ENCODE peak calls at places on chromosomes 5 and 9, in seven cellular contexts. F, D, H, G, J, M and Q are unnamed samples.

GRCh38 chr9:4970970-4971641 is 14.0 kb upstream of the JAK2 start:
- DNase-seq in G (no peak), F (peak; percentile 45), J (no peak), M (no peak), D (no peak), H (peak; percentile 63), Q (no peak)

GRCh38 chr5:56447232-56447631 is 214.1 kb upstream of the ANKRD55 start:
- DNase-seq in H (no peak), D (no peak), G (no peak), J (no peak), F (no peak), M (no peak), Q (no peak)

GRCh38 chr9:115106001-115106400 is 12.0 kb downstream of the TNC start:
- DNase-seq in G (no peak), M (no peak), H (no peak), J (no peak), F (no peak), D (no peak), Q (no peak)

GRCh38 chr5:97118623-97119022 is 23.8 kb downstream of the LIX1 start:
- DNase-seq in F (no peak), H (no peak), G (no peak), J (no peak), D (no peak), M (no peak), Q (no peak)

GRCh38 chr5:66554211-66554610 is 42.0 kb upstream of the MAST4 start:
- DNase-seq in F (no peak), J (no peak), G (no peak), D (no peak), M (no peak), H (peak; percentile 4), Q (no peak)

GRCh38 chr9:129640871-129641750 is 840 bp downstream of the ASB6 start:
- DNase-seq in D (no peak), F (no peak), M (no peak), G (no peak), H (no peak), J (peak; percentile 54), Q (no peak)

GRCh38 chr9:127629468-127630081 is 17.5 kb downstream of the STXBP1 start:
- DNase-seq in F (no peak), M (no peak), H (no peak), J (no peak), G (no peak), D (no peak), Q (no peak)

GRCh38 chr5:52725781-52726180 is 61.9 kb upstream of the ITGA1 start:
- DNase-seq in G (no peak), D (no peak), M (peak; percentile 26), F (no peak), J (no peak), H (no peak), Q (no peak)

GRCh38 chr5:154334406-154335041 is 111.3 kb upstream of the SAP30L start:
- DNase-seq in J (no peak), F (no peak), D (no peak), G (no peak), M (no peak), H (no peak), Q (no peak)

GRCh38 chr9:34362614-34363013 is 14.1 kb downstream of the MYORG start:
- DNase-seq in F (no peak), G (no peak), H (no peak), J (no peak), M (no peak), D (no peak), Q (no peak)

GRCh38 chr5:140172473-140172872 is 2.5 kb upstream of the CYSTM1 start:
- DNase-seq in J (no peak), D (no peak), F (no peak), M (no peak), G (no peak), H (no peak), Q (no peak)

GRCh38 chr9:70470050-70471015 is 55.9 kb upstream of the KLF9 start:
- DNase-seq in G (no peak), F (no peak), M (peak; percentile 40), J (peak; percentile 5), D (no peak), H (no peak), Q (no peak)

GRCh38 chr9:123611228-123611627 is 255.2 kb downstream of the CRB2 start:
- DNase-seq in H (no peak), J (no peak), M (no peak), F (no peak), G (no peak), D (no peak), Q (no peak)

GRCh38 chr9:109020581-109020980 is 7.3 kb upstream of the CTNNAL1 start:
- DNase-seq in H (no peak), J (no peak), M (no peak), D (no peak), F (no peak), G (no peak), Q (no peak)

GRCh38 chr9:92224177-92224576 is 69.3 kb downstream of the IARS1 start:
- DNase-seq in F (no peak), H (no peak), D (no peak), G (no peak), M (no peak), J (no peak), Q (no peak)

GRCh38 chr5:75049581-75050274 is 2.6 kb downstream of the GCNT4 start:
- DNase-seq in D (no peak), M (peak; percentile 60), J (no peak), G (no peak), H (peak; percentile 30), F (peak; percentile 32), Q (peak; percentile 42)

GRCh38 chr5:54761213-54761701 is 224.1 kb downstream of the ESM1 start:
- DNase-seq in M (peak; percentile 9), G (no peak), D (no peak), F (no peak), H (no peak), J (no peak), Q (no peak)

GRCh38 chr5:125411163-125412050 is 665.0 kb upstream of the ZNF608 start:
- DNase-seq in M (peak; percentile 64), H (no peak), J (no peak), D (no peak), F (no peak), G (no peak), Q (no peak)